ENCODE peak calls at places on chromosomes 12 and 14, in eight cellular contexts. I is effector memory CD4-positive, alpha-beta T cell; Z is stomach; H is cardiac muscle cell; Y is lung; B is fibroblast of lung; Q is psoas muscle; T is IMR-90. V is an unnamed sample.
A peak's percentile ranks its signal among the peaks of the same experiment; 100 is the strongest.

GRCh38 chr12:75556306-75556899 is 45.0 kb upstream of the KRR1 start:
- DNase-seq in T (no peak), B (peak; percentile 52), Y (no peak), H (no peak), Z (no peak), Q (no peak), I (no peak), V (no peak)

GRCh38 chr12:83660727-83661126 is 974.0 kb downstream of the TMTC2 start:
- DNase-seq in T (no peak), Z (no peak), I (no peak), B (no peak), H (no peak), Q (no peak), Y (no peak), V (no peak)

GRCh38 chr14:30058401-30058800 is 130.8 kb upstream of the PRKD1 start:
- DNase-seq in H (no peak), T (peak; percentile 58), Z (no peak), I (no peak), Q (no peak), B (no peak), Y (no peak), V (no peak)

GRCh38 chr14:29235991-29236390 is 469.4 kb downstream of the FOXG1 start:
- DNase-seq in I (no peak), Q (no peak), Y (no peak), B (peak; percentile 28), T (peak; percentile 45), H (no peak), Z (no peak), V (no peak)

GRCh38 chr12:53066594-53066978 is 12.6 kb downstream of the SPRYD3 start:
- DNase-seq in B (no peak), I (no peak), H (no peak), Z (peak; percentile 22), Y (no peak), Q (peak; percentile 13), T (no peak), V (peak; percentile 67)

GRCh38 chr12:117347588-117347987 is 13.8 kb downstream of the NOS1 start:
- DNase-seq in Z (no peak), T (no peak), Q (no peak), B (no peak), I (no peak), Y (no peak), H (no peak), V (no peak)

GRCh38 chr12:119479121-119479561 is 114.4 kb upstream of the TMEM233 start:
- DNase-seq in T (no peak), B (no peak), Y (no peak), Z (no peak), I (no peak), H (no peak), Q (no peak), V (no peak)

GRCh38 chr14:73567951-73568885 is 795 bp upstream of the ACOT2 start:
- DNase-seq in Z (no peak), Y (no peak), T (peak; percentile 41), I (no peak), B (peak; percentile 47), H (peak; percentile 0), Q (no peak), V (no peak)

GRCh38 chr12:97275261-97276197 is 187.1 kb upstream of the RMST start:
- DNase-seq in B (no peak), I (no peak), Q (no peak), Z (no peak), T (no peak), H (no peak), Y (no peak), V (no peak)

GRCh38 chr12:40917561-40917960 is 225.3 kb downstream of the CNTN1 start:
- DNase-seq in H (no peak), I (no peak), T (no peak), B (no peak), Z (no peak), Q (no peak), Y (no peak), V (no peak)

GRCh38 chr14:75941030-75941429 is 40.8 kb downstream of the TGFB3 start:
- DNase-seq in I (no peak), Q (peak; percentile 72), T (peak; percentile 17), B (no peak), Y (no peak), H (no peak), Z (no peak), V (no peak)

GRCh38 chr12:47766496-47767196 is 6.4 kb upstream of the SLC48A1 start:
- DNase-seq in T (no peak), I (no peak), Q (no peak), Z (no peak), Y (no peak), B (no peak), H (no peak), V (no peak)

GRCh38 chr12:1539135-1539534 is 55.2 kb downstream of the FBXL14 start:
- DNase-seq in Q (no peak), B (no peak), H (no peak), I (no peak), Z (no peak), Y (no peak), T (no peak), V (no peak)

GRCh38 chr14:73258845-73259611 is 21.7 kb downstream of the PAPLN start:
- DNase-seq in T (no peak), I (no peak), Y (no peak), B (no peak), Q (no peak), H (no peak), Z (no peak), V (peak; percentile 28)

GRCh38 chr14:22448035-22448904 is 140.8 kb downstream of the DAD1 start:
- DNase-seq in Q (no peak), Z (no peak), I (no peak), H (no peak), Y (no peak), B (no peak), T (no peak), V (no peak)

GRCh38 chr12:98821849-98822248 is 176.8 kb downstream of the APAF1 start:
- DNase-seq in B (no peak), H (no peak), Z (no peak), I (no peak), Q (no peak), Y (no peak), T (no peak), V (no peak)

GRCh38 chr14:91244501-91244901 is at the start of gene GPR68:
- DNase-seq in I (no peak), B (peak; percentile 74), Q (peak; percentile 53), T (peak; percentile 73), Y (no peak), Z (peak; percentile 57), H (peak; percentile 43), V (peak; percentile 74)

GRCh38 chr12:25459541-25459951 is 93.5 kb downstream of the LMNTD1 start:
- DNase-seq in I (no peak), H (no peak), Z (no peak), Q (no peak), Y (no peak), B (no peak), T (no peak), V (no peak)

DNA sequence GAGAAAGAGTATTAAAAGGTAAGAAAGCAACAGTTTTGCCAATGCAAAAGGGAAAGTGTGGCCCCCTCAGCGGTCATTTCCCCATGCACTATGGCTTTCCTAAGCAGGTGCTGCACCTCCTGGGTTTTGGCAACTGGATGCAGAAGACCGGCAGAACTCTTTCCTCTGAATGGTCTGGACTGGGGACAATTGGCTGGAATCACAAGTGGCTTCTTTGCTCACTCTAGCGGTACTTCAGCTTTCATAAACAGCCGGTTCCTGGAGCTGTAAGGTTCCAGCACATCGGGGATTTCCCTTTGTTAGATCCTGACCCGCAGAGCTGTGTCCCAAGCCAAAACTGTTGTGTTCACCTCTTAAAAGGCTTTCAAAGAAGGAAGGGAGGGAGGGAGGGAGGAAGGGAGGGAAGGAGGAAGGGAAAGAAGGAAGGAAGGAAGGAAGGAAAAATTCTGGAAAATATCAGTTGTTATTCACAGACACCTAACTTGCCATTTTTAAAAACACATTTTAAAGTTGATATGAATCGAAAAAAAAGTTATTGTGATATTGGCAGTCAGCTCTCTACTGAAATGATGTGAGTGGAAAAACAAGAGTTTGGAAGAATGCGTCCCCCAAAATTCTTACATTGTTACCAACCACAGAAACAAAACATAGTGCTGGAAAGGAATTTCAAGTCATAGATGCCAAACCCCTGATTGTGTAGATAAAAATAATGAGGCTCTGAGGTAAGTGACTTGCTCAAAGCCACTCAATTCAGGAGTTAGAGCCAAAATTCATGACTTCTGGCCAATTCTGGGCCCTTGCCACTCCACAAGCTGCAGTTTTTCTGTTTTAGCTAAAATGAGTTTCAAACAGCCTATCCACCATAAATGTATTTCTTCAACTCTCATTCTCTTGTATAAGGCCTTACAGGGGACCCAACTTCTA is 220.6 kb upstream of the HMGA2 start:
- DNase-seq in Z (peak; percentile 45), H (peak; percentile 52), Q (no peak), T (peak; percentile 94), I (no peak), Y (peak; percentile 79), B (peak; percentile 81), V (no peak)
- H3K4me3 ChIP-seq in Z (no peak overlapping the region), H (no peak overlapping the region), Q (no peak overlapping the region), T (peak overlapping the region; percentile 50), I (no peak overlapping the region), Y (no peak overlapping the region), B (peak overlapping the region; percentile 40), V (peak overlapping the region; percentile 15)

DNA sequence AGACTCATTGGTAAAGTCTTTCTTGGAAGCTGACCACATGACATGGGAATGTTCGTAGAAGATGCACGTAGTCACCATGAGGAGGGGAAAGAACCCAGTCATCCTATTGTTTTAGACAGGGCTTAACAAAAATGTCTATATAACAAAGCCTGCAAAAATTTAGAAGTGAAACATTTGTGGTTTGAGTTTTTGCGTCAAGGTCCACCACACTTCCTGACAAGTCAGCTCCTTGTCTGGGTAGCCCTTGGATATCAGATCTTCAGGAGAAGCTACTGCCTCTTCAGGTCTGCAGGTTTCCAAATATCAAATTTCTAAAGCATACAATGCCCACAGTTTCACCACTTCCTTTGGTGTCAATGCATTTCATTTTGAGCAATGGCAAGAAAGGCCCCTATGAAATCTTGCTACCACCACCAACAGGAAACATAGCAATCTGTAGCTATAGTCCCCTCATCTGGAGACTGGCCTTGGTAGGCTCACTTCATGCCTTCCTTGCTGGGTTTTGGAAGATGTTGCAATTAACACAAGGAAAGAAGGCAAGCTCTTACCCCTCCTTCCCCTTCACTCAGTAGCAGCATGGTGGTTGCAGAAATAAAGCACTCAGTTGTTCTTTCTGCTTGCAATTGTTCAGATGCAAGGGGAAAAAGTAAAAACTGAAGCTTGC is 235.2 kb downstream of the PCNX1 start:
- DNase-seq in H (no peak), T (peak; percentile 98), Y (no peak), I (no peak), B (peak; percentile 39), Z (no peak), Q (no peak), V (no peak)
- H3K27ac ChIP-seq in H (no peak overlapping the region), T (peak overlapping the region; percentile 80), Y (no peak overlapping the region), I (no peak overlapping the region), B (no peak overlapping the region), Z (no peak overlapping the region), Q (no peak overlapping the region), V (no peak overlapping the region)

DNA sequence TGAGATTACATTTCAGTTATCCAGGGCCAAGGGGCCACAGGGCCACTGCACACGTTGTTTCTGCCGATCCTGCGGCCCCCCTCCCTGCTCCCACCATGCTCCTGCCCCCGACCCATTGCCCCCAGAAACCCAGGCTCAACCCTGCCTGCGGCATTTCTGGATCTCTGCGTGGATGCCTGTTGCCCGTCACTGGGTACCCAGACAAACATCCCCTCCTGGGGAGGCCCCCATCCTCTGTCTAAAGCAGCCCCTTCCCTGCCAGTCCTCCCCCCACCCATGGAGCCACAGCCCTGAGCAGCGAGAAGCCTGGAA is 326.4 kb upstream of the SFSWAP start:
- DNase-seq in T (no peak), Z (no peak), H (no peak), Y (no peak), B (no peak), Q (no peak), I (no peak), V (no peak)
- H3K27me3 ChIP-seq in T (no peaks in the 10 kb centered on the region), Z (no peaks in the 10 kb centered on the region), H (no peaks in the 10 kb centered on the region), Y (peaks cover 4% of the 10 kb centered on the region), B (no peaks in the 10 kb centered on the region), Q (no peaks in the 10 kb centered on the region), I (no peaks in the 10 kb centered on the region), V (no peaks in the 10 kb centered on the region)

GRCh38 chr12:71838661-71839060 is 898 bp upstream of the TBC1D15 start:
- DNase-seq in Q (no peak), I (no peak), Z (no peak), T (no peak), B (no peak), Y (no peak), H (no peak), V (no peak)
- H3K4me3 ChIP-seq in Q (peak overlapping the region; percentile 96), I (peak overlapping the region; percentile 70), Z (no peak overlapping the region), T (no peak overlapping the region), B (no peak overlapping the region), Y (no peak overlapping the region), H (no peak overlapping the region), V (no peak overlapping the region)